ENCODE peak calls at places on chromosomes 6 and 20, in eight cellular contexts. X is fibroblast of lung, G is Calu3, D is heart right ventricle, T is H9, Z is cardiac fibroblast, C is WTC11, B is A549. A is an unnamed sample.
A peak's percentile ranks its signal among the peaks of the same experiment; 100 is the strongest.

GRCh38 chr20:35773154-35773751 is 1.4 kb downstream of the PHF20 start:
- DNase-seq in X (no peak), G (no peak), D (no peak), T (no peak), Z (peak; percentile 50), C (no peak), B (peak; percentile 12), A (no peak)

GRCh38 chr6:167647333-167647732 is 179.4 kb upstream of the AFDN start:
- DNase-seq in X (no peak), G (no peak), D (no peak), T (no peak), Z (no peak), C (no peak), B (no peak), A (no peak)

GRCh38 chr6:136846046-136846445 is 23.7 kb downstream of the PEX7 start:
- DNase-seq in X (peak; percentile 81), G (peak; percentile 21), D (no peak), T (no peak), Z (peak; percentile 83), C (peak; percentile 19), B (peak; percentile 56), A (no peak)

GRCh38 chr20:39961667-39962066 is 727.4 kb downstream of the MAFB start:
- DNase-seq in X (no peak), G (no peak), D (no peak), T (no peak), Z (no peak), C (no peak), B (no peak), A (no peak)

GRCh38 chr6:20875369-20875963 is 341.2 kb downstream of the CDKAL1 start:
- DNase-seq in X (peak; percentile 74), G (peak; percentile 56), D (no peak), T (no peak), Z (peak; percentile 78), C (no peak), B (peak; percentile 40), A (no peak)

GRCh38 chr6:15386756-15387112 is 140.9 kb downstream of the JARID2 start:
- DNase-seq in X (no peak), G (no peak), D (no peak), T (no peak), Z (no peak), C (no peak), B (no peak), A (no peak)

GRCh38 chr6:13248053-13248452 is 80.3 kb downstream of the TBC1D7 start:
- DNase-seq in X (peak; percentile 56), G (no peak), D (no peak), T (peak; percentile 50), Z (peak; percentile 54), C (no peak), B (peak; percentile 2), A (peak; percentile 39)

GRCh38 chr6:53581161-53581560 is 36.3 kb upstream of the GCLC start:
- DNase-seq in X (peak; percentile 38), G (no peak), D (no peak), T (no peak), Z (peak; percentile 24), C (no peak), B (no peak), A (no peak)

GRCh38 chr6:14625173-14625895 is 507.8 kb downstream of the CD83 start:
- DNase-seq in X (no peak), G (no peak), D (no peak), T (no peak), Z (no peak), C (no peak), B (no peak), A (no peak)

GRCh38 chr6:170443151-170443662 is 109.9 kb downstream of the PSMB1 start:
- DNase-seq in X (no peak), G (no peak), D (no peak), T (peak; percentile 56), Z (no peak), C (no peak), B (no peak), A (peak; percentile 33)

DNA sequence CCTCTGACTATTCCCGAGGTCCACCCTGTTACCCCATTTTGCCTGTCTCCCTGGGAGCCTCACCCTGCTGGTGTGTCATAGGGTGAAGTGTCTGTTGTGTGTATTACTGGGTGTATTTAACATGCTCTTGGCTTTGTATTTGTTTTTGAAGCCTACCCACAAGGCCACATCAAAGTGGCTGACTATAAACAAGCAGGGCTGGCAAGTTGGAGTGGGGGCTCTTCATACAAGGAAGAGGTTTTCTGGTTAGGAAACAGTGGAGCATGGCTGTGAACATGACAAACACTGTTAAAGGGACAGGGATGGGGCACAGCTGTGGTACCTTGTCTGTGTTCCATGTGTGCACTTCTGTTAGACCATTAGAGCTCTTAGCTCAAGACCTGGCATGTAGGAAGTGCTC is 26.3 kb downstream of the HECA start:
- DNase-seq in X (peak; percentile 84), G (no peak), D (no peak), T (no peak), Z (no peak), C (no peak), B (no peak), A (no peak)
- TF ChIP-seq CTCF in X (no peak), G (no peak), D (no peak), T (no peak), Z (no peak), C (no peak), B (no peak), A (no peak)

GRCh38 chr20:63538204-63539091 is 1.3 kb upstream of the PTK6 start:
- DNase-seq in X (peak; percentile 49), G (peak; percentile 97), D (no peak), T (no peak), Z (no peak), C (peak; percentile 62), B (no peak), A (no peak)
- TF ChIP-seq CTCF in X (peak; percentile 15), G (no peak), D (peak; percentile 46), T (no peak), Z (no peak), C (peak; percentile 20), B (peak; percentile 53), A (peak; percentile 55)

GRCh38 chr6:31355540-31355988 is 1.4 kb downstream of the HLA-B start:
- DNase-seq in X (no peak), G (no peak), D (no peak), T (no peak), Z (no peak), C (no peak), B (no peak), A (no peak)
- TF ChIP-seq CTCF in X (no peak), G (no peak), D (no peak), T (no peak), Z (no peak), C (no peak), B (no peak), A (no peak)

GRCh38 chr20:23316626-23317025 is 34.0 kb upstream of the NXT1 start:
- DNase-seq in X (no peak), G (no peak), D (no peak), T (no peak), Z (no peak), C (no peak), B (no peak), A (no peak)

GRCh38 chr20:23317081-23317480 is 33.5 kb upstream of the NXT1 start:
- DNase-seq in X (no peak), G (no peak), D (no peak), T (no peak), Z (no peak), C (no peak), B (no peak), A (no peak)

GRCh38 chr20:23325107-23325506 is 25.5 kb upstream of the NXT1 start:
- DNase-seq in X (no peak), G (no peak), D (no peak), T (no peak), Z (no peak), C (no peak), B (no peak), A (no peak)

GRCh38 chr20:23318347-23318746 is 32.2 kb upstream of the NXT1 start:
- DNase-seq in X (no peak), G (no peak), D (no peak), T (no peak), Z (no peak), C (no peak), B (no peak), A (no peak)

GRCh38 chr20:23320317-23320716 is 30.3 kb upstream of the NXT1 start:
- DNase-seq in X (no peak), G (peak; percentile 1), D (no peak), T (no peak), Z (peak; percentile 37), C (no peak), B (peak; percentile 55), A (no peak)
- TF ChIP-seq CTCF in X (peak; percentile 54), G (no peak), D (peak; percentile 29), T (peak; percentile 58), Z (peak; percentile 55), C (no peak), B (peak; percentile 28), A (peak; percentile 51)

GRCh38 chr6:90220273-90220672 is 76.4 kb downstream of the BACH2 start:
- DNase-seq in X (no peak), G (no peak), D (no peak), T (no peak), Z (no peak), C (no peak), B (no peak), A (no peak)

GRCh38 chr6:90219168-90219985 is 77.3 kb downstream of the BACH2 start:
- DNase-seq in X (peak; percentile 97), G (no peak), D (no peak), T (no peak), Z (peak; percentile 87), C (no peak), B (no peak), A (peak; percentile 65)

GRCh38 chr6:90222008-90222407 is 74.6 kb downstream of the BACH2 start:
- DNase-seq in X (no peak), G (no peak), D (no peak), T (no peak), Z (no peak), C (no peak), B (no peak), A (no peak)

GRCh38 chr6:90222724-90223198 is 73.9 kb downstream of the BACH2 start:
- DNase-seq in X (no peak), G (peak; percentile 49), D (no peak), T (no peak), Z (no peak), C (no peak), B (peak; percentile 69), A (no peak)

DNA sequence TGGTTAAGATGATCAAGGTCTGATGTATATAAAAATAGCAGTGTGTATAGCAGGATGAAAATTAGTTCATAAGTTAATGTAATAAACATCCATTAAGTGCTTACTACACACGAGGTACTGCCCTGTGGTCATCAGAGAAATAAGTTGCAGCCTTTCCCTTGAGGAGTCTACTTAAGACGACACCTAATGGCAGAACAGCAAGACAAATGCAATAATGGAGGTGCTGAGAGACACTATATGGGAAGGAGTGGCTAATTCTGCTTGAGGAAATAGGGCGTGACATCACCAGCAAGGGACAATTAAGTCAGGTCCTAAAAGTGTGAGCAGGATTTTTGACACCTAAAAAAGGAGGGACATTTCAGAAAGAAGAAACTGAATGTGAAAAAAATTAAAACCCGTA is 75.2 kb downstream of the BACH2 start:
- DNase-seq in X (no peak), G (no peak), D (no peak), T (no peak), Z (no peak), C (no peak), B (no peak), A (no peak)
- TF ChIP-seq CTCF in X (no peak), G (no peak), D (no peak), T (no peak), Z (no peak), C (no peak), B (no peak), A (no peak)

A was measured in mesothelial cell of epicardium.